ENCODE peak calls at places on chromosomes 6 and 20, in seven cellular contexts. G is transverse colon, R is endothelial cell of umbilical vein, N is HCT116, Q is K562, D is breast epithelium, C is GM12878. B is an unnamed sample.

GRCh38 chr20:63092660-63093215 is 86.0 kb upstream of the BHLHE23 start:
- DNase-seq in G (peak; percentile 6), R (no peak), N (no peak), Q (no peak), D (peak; percentile 37), C (no peak), B (peak; percentile 16)

GRCh38 chr20:25579081-25579770 is 6.1 kb downstream of the NINL start:
- DNase-seq in G (no peak), R (no peak), N (no peak), Q (no peak), D (no peak), C (no peak), B (no peak)

GRCh38 chr6:115456848-115457247 is 603.8 kb downstream of the FRK start:
- DNase-seq in G (no peak), R (no peak), N (no peak), Q (no peak), D (no peak), C (no peak), B (no peak)

GRCh38 chr6:69980624-69981023 is 114.3 kb downstream of the COL19A1 start:
- DNase-seq in G (no peak), R (no peak), N (no peak), Q (no peak), D (no peak), C (no peak), B (no peak)

GRCh38 chr20:62929051-62929538 is 2.8 kb upstream of the DIDO1 start:
- DNase-seq in G (peak; percentile 81), R (peak; percentile 54), N (no peak), Q (peak; percentile 77), D (peak; percentile 67), C (no peak), B (peak; percentile 91)

GRCh38 chr6:24245275-24245674 is 112.6 kb downstream of the DCDC2 start:
- DNase-seq in G (no peak), R (no peak), N (no peak), Q (no peak), D (no peak), C (no peak), B (no peak)

GRCh38 chr6:132020138-132020551 is 69.0 kb upstream of the CCN2 start:
- DNase-seq in G (no peak), R (peak; percentile 14), N (no peak), Q (no peak), D (no peak), C (no peak), B (peak; percentile 28)

GRCh38 chr6:90859056-90859455 is 272.2 kb upstream of the MAP3K7 start:
- DNase-seq in G (no peak), R (no peak), N (no peak), Q (no peak), D (peak; percentile 51), C (no peak), B (no peak)

GRCh38 chr20:63172726-63173125 is 43.2 kb downstream of the YTHDF1 start:
- DNase-seq in G (no peak), R (no peak), N (peak; percentile 15), Q (peak; percentile 74), D (no peak), C (no peak), B (no peak)

GRCh38 chr20:35304956-35305355 is 12.7 kb upstream of the FAM83C start:
- DNase-seq in G (no peak), R (no peak), N (no peak), Q (no peak), D (no peak), C (no peak), B (no peak)

GRCh38 chr6:138554146-138554545 is 54.9 kb upstream of the NHSL1 start:
- DNase-seq in G (no peak), R (no peak), N (no peak), Q (no peak), D (no peak), C (no peak), B (no peak)

GRCh38 chr20:18566892-18567738 is at the start of gene SMIM26:
- DNase-seq in G (peak; percentile 95), R (peak; percentile 81), N (peak; percentile 85), Q (peak; percentile 86), D (peak; percentile 91), C (peak; percentile 80), B (peak; percentile 94)
- TF ChIP-seq POLR2A in G (peak; percentile 57), R (peak; percentile 91), N (peak; percentile 58), Q (peak; percentile 79), D (peak; percentile 22), C (peak; percentile 97), B (no peak)

DNA sequence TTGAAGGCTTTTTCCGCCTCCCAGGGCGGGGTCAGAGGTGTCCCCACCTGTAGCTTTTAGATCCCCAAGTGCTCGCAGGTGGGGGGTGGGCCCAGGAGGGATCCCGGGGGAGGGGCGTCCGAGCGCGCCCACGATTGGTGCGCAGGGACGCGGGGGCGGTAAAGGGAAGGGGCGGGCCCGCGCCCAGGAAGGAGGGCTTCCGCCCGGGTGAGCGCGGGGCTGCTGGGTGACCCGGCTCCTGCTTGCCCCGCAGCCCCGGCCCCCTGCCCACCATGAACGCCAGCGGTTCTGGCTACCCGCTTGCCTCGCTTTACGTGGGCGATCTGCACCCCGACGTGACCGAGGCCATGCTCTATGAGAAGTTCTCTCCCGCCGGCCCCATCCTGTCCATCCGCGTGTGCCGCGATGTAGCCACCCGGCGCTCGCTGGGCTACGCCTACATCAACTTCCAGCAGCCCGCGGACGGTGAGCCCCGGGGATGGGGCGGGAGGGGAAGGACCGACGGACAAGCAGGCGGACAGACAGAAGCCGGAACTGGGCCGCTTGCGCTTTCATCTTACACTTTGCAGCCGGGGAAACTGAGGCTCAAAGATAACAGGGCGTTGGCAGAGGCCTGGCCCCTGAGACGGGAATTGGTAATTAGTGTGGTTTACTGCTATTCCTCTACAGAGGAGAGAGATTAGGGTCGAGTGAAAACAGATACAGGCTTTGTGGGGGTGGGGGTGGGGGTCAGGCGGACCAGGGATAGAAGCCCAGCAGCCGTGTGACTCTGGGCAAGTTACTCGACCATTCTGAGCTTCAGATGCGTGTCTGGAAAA is at the start of gene PABPC1L:
- DNase-seq in G (peak; percentile 80), R (no peak), N (peak; percentile 49), Q (peak; percentile 97), D (no peak), C (peak; percentile 13), B (peak; percentile 92)
- TF ChIP-seq POLR2AphosphoS5 in G (peak; percentile 72), R (peak; percentile 79), N (peak; percentile 89), Q (no peak), D (no peak), C (peak; percentile 48), B (peak; percentile 26)

GRCh38 chr6:156777866-156778614 is 862 bp downstream of the ARID1B start:
- DNase-seq in G (peak; percentile 47), R (peak; percentile 48), N (no peak), Q (peak; percentile 50), D (peak; percentile 62), C (no peak), B (peak; percentile 61)
- TF ChIP-seq POLR2A in G (peak; percentile 27), R (peak; percentile 12), N (peak; percentile 27), Q (peak; percentile 65), D (no peak), C (peak; percentile 74), B (no peak)

GRCh38 chr6:167238694-167239467 is 52.2 kb upstream of the UNC93A start:
- DNase-seq in G (no peak), R (no peak), N (no peak), Q (no peak), D (no peak), C (no peak), B (no peak)
- TF ChIP-seq POLR2AphosphoS5 in G (no peak), R (no peak), N (no peak), Q (no peak), D (no peak), C (no peak), B (no peak)

GRCh38 chr20:40284611-40285010 is 404.4 kb downstream of the MAFB start:
- DNase-seq in G (no peak), R (no peak), N (no peak), Q (no peak), D (no peak), C (no peak), B (no peak)
- TF ChIP-seq POLR2A in G (no peak), R (no peak), N (no peak), Q (no peak), D (no peak), C (no peak), B (no peak)

GRCh38 chr20:31667315-31668285 is 29.9 kb downstream of the COX4I2 start:
- DNase-seq in G (no peak), R (no peak), N (no peak), Q (no peak), D (no peak), C (no peak), B (no peak)
- TF ChIP-seq POLR2AphosphoS5 in G (no peak), R (no peak), N (no peak), Q (no peak), D (no peak), C (no peak), B (no peak)

DNA sequence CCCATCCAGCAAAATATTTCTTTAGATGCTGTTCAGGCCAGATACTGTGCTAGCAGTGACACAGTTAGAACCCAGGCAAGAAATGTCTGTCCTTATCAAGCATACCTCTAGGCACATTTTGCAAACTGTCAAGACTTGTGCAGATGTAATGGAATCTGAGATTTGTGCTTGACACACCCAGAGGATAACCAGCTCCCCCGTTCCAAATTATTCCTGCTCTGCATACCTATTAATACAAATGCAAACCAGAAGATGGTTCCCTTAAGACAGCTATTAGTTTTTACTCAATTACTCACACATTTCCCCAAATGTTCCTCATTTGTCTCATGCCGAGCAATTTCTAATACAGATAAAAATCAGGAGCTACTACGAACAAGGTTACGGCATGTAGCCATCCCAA is 40.4 kb downstream of the ATXN1 start:
- DNase-seq in G (no peak), R (no peak), N (no peak), Q (no peak), D (no peak), C (no peak), B (no peak)
- TF ChIP-seq POLR2A in G (no peak), R (no peak), N (no peak), Q (no peak), D (no peak), C (no peak), B (no peak)

B was measured in upper lobe of left lung.